ENCODE peak calls at places on chromosomes 2 and 18, in four cellular contexts. N is brain microvascular endothelial cell, V is WERI-Rb-1, K is epithelial cell of esophagus. W is an unnamed sample.

GRCh38 chr2:174729797-174730529 is 34.3 kb downstream of the CHRNA1 start:
- DNase-seq in N (no peak), V (no peak), K (peak), W (no peak)

GRCh38 chr2:85765081-85765731 is 11.4 kb downstream of the ATOH8 start:
- DNase-seq in N (no peak), V (no peak), K (no peak), W (no peak)

GRCh38 chr2:65320042-65320711 is 92.5 kb downstream of the ACTR2 start:
- DNase-seq in N (peak), V (no peak), K (peak), W (peak)

GRCh38 chr2:23204650-23205049 is 180.3 kb upstream of the KLHL29 start:
- DNase-seq in N (no peak), V (no peak), K (no peak), W (no peak)

GRCh38 chr2:12719400-12720104 is 2.8 kb downstream of the TRIB2 start:
- DNase-seq in N (no peak), V (no peak), K (peak), W (no peak)

GRCh38 chr2:112994648-112995047 is 10.6 kb upstream of the IL36A start:
- DNase-seq in N (no peak), V (no peak), K (no peak), W (no peak)

GRCh38 chr2:188734688-188735087 is 239.5 kb upstream of the COL3A1 start:
- DNase-seq in N (no peak), V (no peak), K (no peak), W (peak)

GRCh38 chr18:61854578-61854977 is 38.2 kb downstream of the RNF152 start:
- DNase-seq in N (peak), V (no peak), K (peak), W (peak)

GRCh38 chr2:78699696-78700095 is 325.8 kb upstream of the REG3G start:
- DNase-seq in N (no peak), V (no peak), K (no peak), W (no peak)

GRCh38 chr2:18763338-18763737 is 174.0 kb upstream of the NT5C1B start:
- DNase-seq in N (peak), V (no peak), K (no peak), W (no peak)

GRCh38 chr2:202768284-202768683 is 103.3 kb downstream of the ICA1L start:
- DNase-seq in N (no peak), V (no peak), K (no peak), W (no peak)

GRCh38 chr2:149787206-149787605 is 199.6 kb upstream of the MMADHC start:
- DNase-seq in N (no peak), V (no peak), K (peak), W (no peak)

GRCh38 chr2:43131051-43131889 is 95.1 kb downstream of the ZFP36L2 start:
- DNase-seq in N (peak), V (peak), K (peak), W (peak)

GRCh38 chr2:124027182-124027581 is 2.1 kb downstream of the CNTNAP5 start:
- DNase-seq in N (peak), V (peak), K (peak), W (no peak)

GRCh38 chr2:9158786-9159779 is 47.5 kb upstream of the ASAP2 start:
- DNase-seq in N (no peak), V (no peak), K (peak), W (no peak)

GRCh38 chr2:235091421-235091820 is 139.6 kb downstream of the SH3BP4 start:
- DNase-seq in N (no peak), V (no peak), K (no peak), W (no peak)

GRCh38 chr2:81077396-81077795 is 772.8 kb upstream of the LRRTM1 start:
- DNase-seq in N (no peak), V (no peak), K (no peak), W (no peak)

GRCh38 chr2:113166187-113166645 is 7.6 kb upstream of the PSD4 start:
- DNase-seq in N (no peak), V (no peak), K (no peak), W (no peak)

GRCh38 chr18:79933765-79934164 is 17.7 kb downstream of the SLC66A2 start:
- DNase-seq in N (peak), V (peak), K (no peak), W (no peak)

GRCh38 chr2:211879323-211879722 is 659.3 kb downstream of the ERBB4 start:
- DNase-seq in N (peak), V (no peak), K (peak), W (no peak)

GRCh38 chr2:8545676-8546318 is 136.1 kb upstream of the ID2 start:
- DNase-seq in N (no peak), V (no peak), K (no peak), W (no peak)

GRCh38 chr2:57450170-57450569 is 596.4 kb upstream of the VRK2 start:
- DNase-seq in N (peak), V (no peak), K (no peak), W (no peak)

GRCh38 chr2:120369250-120369649 is 23.3 kb downstream of the INHBB start:
- DNase-seq in N (no peak), V (no peak), K (no peak), W (no peak)

GRCh38 chr2:120904379-120904778 is 168.7 kb downstream of the GLI2 start:
- DNase-seq in N (no peak), V (no peak), K (no peak), W (no peak)

GRCh38 chr2:43038720-43039099 is 187.7 kb downstream of the ZFP36L2 start:
- DNase-seq in N (no peak), V (no peak), K (no peak), W (no peak)

GRCh38 chr18:42614619-42615293 is 500.7 kb downstream of the RIT2 start:
- DNase-seq in N (peak), V (peak), K (no peak), W (no peak)

GRCh38 chr2:101829018-101829396 is 131.5 kb downstream of the MAP4K4 start:
- DNase-seq in N (no peak), V (no peak), K (no peak), W (no peak)

GRCh38 chr2:143513081-143513480 is 383.9 kb downstream of the ARHGAP15 start:
- DNase-seq in N (peak), V (peak), K (peak), W (no peak)

GRCh38 chr2:236673126-236673822 is 103.6 kb downstream of the ACKR3 start:
- DNase-seq in N (no peak), V (no peak), K (no peak), W (peak)

GRCh38 chr2:23524261-23524706 is 139.3 kb downstream of the KLHL29 start:
- DNase-seq in N (peak), V (no peak), K (peak), W (peak)

GRCh38 chr18:59697236-59697932 is at the start of gene CCBE1:
- DNase-seq in N (peak), V (peak), K (peak), W (peak)

DNA sequence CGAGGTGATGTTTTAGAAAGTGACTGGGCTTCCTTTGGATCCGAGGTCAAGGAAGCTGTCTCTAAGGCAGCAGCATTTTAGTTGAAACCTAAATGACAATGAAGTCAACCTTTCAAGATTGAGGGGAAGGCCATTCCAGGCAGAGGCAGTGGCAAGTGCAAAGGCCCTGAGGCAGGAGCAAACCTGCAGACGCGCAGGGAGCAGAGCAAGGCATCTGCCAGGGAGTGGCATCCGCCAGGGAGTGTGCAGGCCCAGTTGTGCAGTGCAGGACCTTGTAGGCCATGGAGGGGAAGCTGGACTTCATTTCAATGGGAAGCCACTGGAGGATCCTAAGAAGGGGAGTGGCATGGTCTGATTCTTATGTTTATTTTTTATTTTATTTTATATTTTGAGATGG is 154.7 kb upstream of the SIX3 start:
- DNase-seq in N (no peak), V (no peak), K (no peak), W (no peak)
- H3K4me3 ChIP-seq in N (no peak), V (no peak), K (no peak), W (no peak)

DNA sequence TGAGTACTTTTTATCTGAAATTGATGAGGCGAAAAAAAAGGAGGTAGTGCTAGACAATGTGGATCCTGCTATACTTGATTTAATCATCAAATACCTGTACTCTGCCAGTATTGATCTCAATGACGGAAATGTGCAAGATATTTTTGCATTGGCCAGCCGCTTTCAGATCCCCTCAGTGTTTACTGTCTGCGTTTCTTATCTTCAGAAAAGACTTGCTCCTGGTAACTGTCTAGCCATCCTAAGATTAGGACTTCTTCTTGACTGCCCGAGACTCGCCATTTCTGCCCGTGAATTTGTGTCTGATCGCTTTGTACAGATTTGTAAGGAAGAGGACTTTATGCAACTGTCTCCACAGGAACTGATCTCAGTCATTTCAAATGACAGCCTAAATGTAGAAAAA is 453 bp downstream of the KLHL41 start:
- DNase-seq in N (no peak), V (no peak), K (no peak), W (no peak)
- H3K4me3 ChIP-seq in N (no peak), V (peak), K (no peak), W (no peak)

GRCh38 chr2:238286987-238287386 is 1.4 kb downstream of the PER2 start:
- DNase-seq in N (no peak), V (no peak), K (no peak), W (no peak)
- H3K4me3 ChIP-seq in N (no peak), V (no peak), K (peak), W (peak)

DNA sequence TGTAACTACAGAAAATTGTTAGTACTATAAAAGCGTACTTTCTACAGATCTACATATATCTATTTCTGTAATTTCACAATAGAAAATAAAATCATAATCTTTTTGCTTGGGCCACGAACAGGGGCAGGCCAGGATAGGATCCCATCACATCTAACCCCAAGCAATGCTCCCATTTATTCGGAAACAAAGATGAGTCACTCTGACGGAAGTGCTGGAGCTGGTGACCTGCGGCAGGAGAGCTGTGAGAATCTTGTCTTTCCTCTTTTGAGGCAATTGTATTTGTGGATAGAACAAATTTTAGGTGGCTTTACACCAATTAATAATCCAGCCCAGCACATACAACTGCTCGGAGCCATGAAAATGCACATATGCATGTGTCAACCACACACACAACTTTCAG is 22.3 kb upstream of the INSIG2 start:
- DNase-seq in N (no peak), V (no peak), K (peak), W (no peak)
- H3K4me3 ChIP-seq in N (no peak), V (no peak), K (no peak), W (no peak)

GRCh38 chr18:31241900-31242409 is 76.0 kb upstream of the DSG1 start:
- DNase-seq in N (no peak), V (peak), K (peak), W (no peak)
- H3K4me3 ChIP-seq in N (no peak), V (no peak), K (no peak), W (no peak)